ENCODE peak calls at places on chromosomes 7 and 10, in five cellular contexts. S is cardiac muscle cell, O is retinal pigment epithelial cell, L is cardiac fibroblast, N is upper lobe of right lung. Q is an unnamed sample.

GRCh38 chr10:97736902-97737769 is at the start of gene ZFYVE27:
- DNase-seq in S (peak; percentile 97), O (no peak), L (peak; percentile 96), N (peak; percentile 99), Q (peak; percentile 98)

GRCh38 chr10:71756441-71757191 is 16.7 kb downstream of the VSIR start:
- DNase-seq in S (no peak), O (no peak), L (no peak), N (no peak), Q (no peak)

GRCh38 chr7:142854505-142855400 is at the start of gene EPHB6:
- DNase-seq in S (peak; percentile 81), O (no peak), L (peak; percentile 56), N (peak; percentile 89), Q (peak; percentile 62)

GRCh38 chr7:101216860-101217387 is 457 bp downstream of the PLOD3 start:
- DNase-seq in S (no peak), O (no peak), L (no peak), N (no peak), Q (no peak)

GRCh38 chr7:90383422-90383821 is 19.8 kb upstream of the CLDN12 start:
- DNase-seq in S (peak; percentile 43), O (no peak), L (peak; percentile 83), N (no peak), Q (no peak)

GRCh38 chr10:125782661-125783060 is 7.0 kb upstream of the MMP21 start:
- DNase-seq in S (no peak), O (peak; percentile 68), L (no peak), N (no peak), Q (no peak)

GRCh38 chr10:2631557-2631956 is 435.8 kb upstream of the PFKP start:
- DNase-seq in S (no peak), O (no peak), L (no peak), N (no peak), Q (no peak)

GRCh38 chr7:128383781-128384180 is 22.3 kb upstream of the PRRT4 start:
- DNase-seq in S (no peak), O (no peak), L (no peak), N (no peak), Q (no peak)

GRCh38 chr10:113576853-113577252 is 24.0 kb downstream of the HABP2 start:
- DNase-seq in S (peak; percentile 30), O (no peak), L (peak; percentile 9), N (no peak), Q (peak; percentile 17)

DNA sequence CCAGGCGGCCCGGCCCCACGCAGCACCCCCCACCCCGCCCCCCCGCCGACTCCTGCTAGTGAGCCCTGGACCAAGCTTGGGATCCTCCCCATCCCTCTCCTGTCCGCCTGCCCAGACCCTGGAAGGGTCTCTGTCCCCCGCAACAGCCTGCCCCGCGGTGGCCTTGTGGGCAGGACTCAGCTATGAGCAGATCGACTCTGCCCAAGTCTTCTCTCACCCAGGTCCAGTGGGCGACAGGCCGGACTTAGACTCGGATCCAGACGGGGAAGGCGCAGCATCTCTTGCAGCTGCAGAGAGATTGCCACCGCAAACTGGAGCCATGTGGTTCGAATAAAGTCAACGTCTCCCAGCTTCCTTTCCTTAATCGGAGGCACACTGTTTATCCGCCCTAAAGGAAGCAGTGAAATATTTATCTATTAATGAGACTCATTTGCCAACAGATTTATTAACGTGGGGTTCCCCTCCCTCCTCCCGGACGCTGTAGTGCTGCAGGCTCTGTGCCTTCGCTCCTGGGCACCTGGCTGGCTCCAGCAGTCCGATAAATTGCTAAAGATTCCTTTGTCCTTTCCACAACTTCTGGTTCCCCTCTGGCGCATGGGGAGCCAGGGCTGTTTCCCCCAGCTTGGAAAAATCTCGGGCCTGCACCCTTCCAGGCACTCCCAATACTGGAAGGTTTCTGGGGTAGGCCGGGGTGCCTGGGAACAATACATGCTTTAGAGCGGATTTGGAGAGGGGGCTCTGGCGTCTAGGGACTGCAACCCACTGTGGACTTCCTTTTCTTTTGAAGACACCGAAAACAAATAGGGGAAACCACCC is 634 bp upstream of the HOXA7 start:
- DNase-seq in S (no peak), O (no peak), L (no peak), N (no peak), Q (no peak)
- H3K4me3 ChIP-seq in S (no peak overlapping the region), O (no peak overlapping the region), L (no peak overlapping the region), N (peak overlapping the region; percentile 55), Q (no peak overlapping the region)

DNA sequence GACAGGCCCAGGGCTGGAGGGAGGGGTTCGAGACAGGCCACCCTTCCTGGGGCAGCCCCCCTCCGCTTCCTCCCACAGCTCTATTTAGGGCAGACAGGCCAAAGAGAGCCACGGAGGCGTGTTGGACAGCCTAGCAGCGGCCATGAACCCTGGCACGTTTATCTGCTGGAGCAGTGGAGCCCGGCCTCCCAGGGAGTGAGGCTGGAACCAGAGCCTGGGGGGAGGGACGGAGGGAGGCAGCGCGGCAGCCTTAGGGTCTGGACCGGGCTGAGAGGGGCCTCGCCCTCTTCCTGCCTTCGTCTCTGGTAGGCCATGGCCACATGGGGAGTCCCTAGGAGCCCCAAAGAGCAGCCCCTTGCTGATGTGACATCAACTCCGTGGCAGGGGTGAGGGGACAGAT is 17.1 kb downstream of the UNCX start:
- DNase-seq in S (peak; percentile 29), O (no peak), L (no peak), N (no peak), Q (no peak)
- TF ChIP-seq CTCF in S (no peak), O (no peak), L (no peak), N (no peak), Q (no peak)

GRCh38 chr10:35150335-35150734 is 23.7 kb downstream of the CREM start:
- DNase-seq in S (no peak), O (no peak), L (no peak), N (no peak), Q (peak; percentile 52)
- H3K4me3 ChIP-seq in S (no peak overlapping the region), O (no peak overlapping the region), L (no peak overlapping the region), N (no peak overlapping the region), Q (peak overlapping the region; percentile 39)

DNA sequence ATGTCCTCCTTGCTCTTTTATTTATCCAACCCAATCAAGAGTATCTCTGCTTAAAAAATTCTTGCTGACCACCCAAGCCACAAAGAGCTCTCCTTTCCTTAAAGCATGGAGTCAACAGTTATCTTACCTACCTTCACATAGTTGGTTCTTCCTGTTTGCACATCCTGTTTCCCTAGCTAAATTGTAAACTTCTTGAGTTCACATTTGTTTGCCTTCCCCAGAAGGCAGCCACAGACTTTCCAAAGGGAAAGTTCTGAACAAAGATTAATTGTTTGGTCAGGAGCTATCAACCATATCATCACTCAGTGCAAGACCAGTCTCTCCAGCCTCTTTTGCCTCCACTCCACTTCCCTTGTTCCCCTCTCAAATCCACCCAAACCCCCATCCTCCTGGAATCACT is 265.8 kb downstream of the KCNMA1 start:
- DNase-seq in S (no peak), O (no peak), L (no peak), N (no peak), Q (no peak)
- TF ChIP-seq CTCF in S (no peak), O (no peak), L (no peak), N (no peak), Q (no peak)

GRCh38 chr7:148932-149855 is 43.2 kb upstream of the FAM20C start:
- DNase-seq in S (peak; percentile 100), O (peak; percentile 97), L (peak; percentile 99), N (peak; percentile 99), Q (peak; percentile 98)

GRCh38 chr7:148543-148931 is 43.8 kb upstream of the FAM20C start:
- DNase-seq in S (no peak), O (no peak), L (peak; percentile 7), N (no peak), Q (no peak)

GRCh38 chr7:152647-153046 is 39.7 kb upstream of the FAM20C start:
- DNase-seq in S (no peak), O (no peak), L (no peak), N (peak; percentile 60), Q (no peak)

GRCh38 chr7:150811-151221 is 41.6 kb upstream of the FAM20C start:
- DNase-seq in S (peak; percentile 13), O (no peak), L (no peak), N (peak; percentile 75), Q (no peak)

DNA sequence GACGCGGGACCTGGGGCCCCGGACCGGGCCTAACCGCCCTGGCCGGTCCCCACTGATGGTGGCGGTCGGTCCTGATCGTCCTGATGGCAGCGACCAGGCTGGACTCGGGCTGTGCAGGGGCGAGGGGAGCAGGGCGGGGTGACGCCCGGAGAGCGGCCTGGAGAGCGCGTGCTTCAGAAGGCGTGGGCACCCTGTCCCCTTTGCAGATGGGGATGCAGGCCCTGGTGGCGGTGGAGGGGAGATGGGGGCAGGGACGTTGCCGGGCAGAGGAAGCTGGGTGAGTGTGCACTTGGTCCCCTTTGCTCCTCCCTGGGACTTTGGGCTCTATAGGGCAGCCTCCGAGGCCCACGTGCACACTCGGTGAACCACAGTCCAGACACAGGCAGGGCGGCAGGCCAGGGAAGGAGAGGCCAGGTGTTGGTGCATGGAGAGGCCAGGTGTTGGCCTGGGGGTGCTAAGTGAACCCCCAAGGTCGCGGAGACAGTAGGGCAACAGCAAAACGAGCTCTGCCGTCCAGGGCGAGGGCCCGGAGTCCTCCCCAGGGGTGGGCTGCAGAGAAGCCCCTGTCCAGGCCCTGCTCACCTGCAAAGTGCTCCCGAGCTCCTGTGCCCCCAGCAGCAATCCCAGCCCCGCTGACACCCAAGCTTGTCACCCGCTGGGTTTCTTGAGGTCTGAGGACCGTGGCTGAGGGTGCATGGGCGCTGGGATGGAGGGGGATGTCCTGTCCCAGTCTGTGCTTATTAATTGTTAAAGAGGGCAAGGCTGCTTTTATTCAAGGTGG is 42.3 kb upstream of the FAM20C start:
- DNase-seq in S (no peak), O (no peak), L (no peak), N (peak; percentile 91), Q (peak; percentile 46)
- H3K4me3 ChIP-seq in S (peak overlapping the region; percentile 42), O (peak overlapping the region; percentile 39), L (peak overlapping the region; percentile 37), N (peak overlapping the region; percentile 77), Q (peak overlapping the region; percentile 78)

DNA sequence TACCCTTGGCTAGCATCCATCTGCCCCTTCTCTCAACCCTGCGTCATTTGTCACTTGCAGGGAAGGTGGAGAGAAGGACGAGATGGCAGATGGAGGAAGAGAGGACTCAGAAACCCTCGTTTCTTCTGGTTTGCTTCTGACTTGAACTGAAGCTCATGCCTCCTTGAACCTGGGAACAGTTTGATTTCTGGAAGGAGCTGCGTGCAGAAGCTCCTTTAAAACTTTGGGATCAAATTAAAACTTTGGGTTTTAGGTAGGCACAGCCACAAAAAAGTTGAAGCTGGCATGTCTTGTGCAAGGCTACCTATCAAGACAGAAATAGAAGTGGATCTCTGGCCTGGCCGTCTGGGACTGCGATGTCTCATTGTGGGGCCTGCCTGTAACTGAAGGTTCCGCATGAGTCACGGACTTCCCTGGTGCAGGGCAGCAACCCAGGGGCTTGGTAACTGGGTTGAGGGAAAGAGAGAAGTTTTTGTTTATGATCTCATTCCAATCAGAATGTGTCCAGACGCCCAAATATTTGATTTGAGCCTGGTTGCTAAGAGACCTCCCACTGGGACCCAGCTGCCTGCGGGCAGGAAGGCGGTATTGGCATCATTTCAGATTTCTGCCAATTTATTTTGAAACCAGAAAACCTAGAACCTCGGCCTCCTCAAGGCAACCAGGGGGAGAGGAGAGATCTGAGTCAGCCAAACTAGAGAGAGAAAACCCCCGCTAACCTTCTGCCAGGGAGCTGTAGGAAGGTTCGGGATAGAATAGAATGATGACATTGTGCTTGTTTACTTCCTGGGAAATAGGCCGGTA is 15.8 kb upstream of the CAMK1D start:
- DNase-seq in S (peak; percentile 92), O (peak; percentile 79), L (peak; percentile 97), N (peak; percentile 73), Q (peak; percentile 83)
- TF ChIP-seq CTCF in S (no peak), O (no peak), L (no peak), N (no peak), Q (no peak)

GRCh38 chr7:30026229-30027064 is at the start of gene FKBP14:
- DNase-seq in S (peak; percentile 100), O (peak; percentile 99), L (peak; percentile 100), N (peak; percentile 97), Q (peak; percentile 100)
- H3K4me3 ChIP-seq in S (peak within 1 kb of the TSS; percentile 88), O (peak within 1 kb of the TSS; percentile 77), L (peak within 1 kb of the TSS; percentile 59), N (peak within 1 kb of the TSS; percentile 84), Q (peak within 1 kb of the TSS; percentile 92)